ENCODE peak calls at places on chromosomes 3 and 15, in six cellular contexts. X is uterus, L is GM12891, C is testis, Q is spleen, T is HCT116. F is an unnamed sample.

GRCh38 chr3:106711650-106712049 is 665.6 kb upstream of the CCDC54 start:
- DNase-seq in Q (no peak), T (no peak), C (no peak), X (no peak), L (no peak), F (no peak)

GRCh38 chr3:30617653-30618052 is 11.3 kb downstream of the TGFBR2 start:
- DNase-seq in X (no peak), L (no peak), C (no peak), Q (no peak), T (no peak), F (no peak)

GRCh38 chr3:110684436-110684835 is 387.2 kb upstream of the NECTIN3 start:
- DNase-seq in T (no peak), L (no peak), C (no peak), Q (no peak), X (no peak), F (no peak)

GRCh38 chr3:59093521-59093920 is 43.7 kb upstream of the CFAP20DC start:
- DNase-seq in T (no peak), Q (no peak), L (no peak), C (no peak), X (no peak), F (no peak)

GRCh38 chr15:87863152-87863551 is 393.4 kb downstream of the NTRK3 start:
- DNase-seq in Q (no peak), X (no peak), L (no peak), T (no peak), C (no peak), F (no peak)

GRCh38 chr15:51621917-51622268 is 678 bp downstream of the DMXL2 start:
- DNase-seq in Q (peak), X (peak), T (peak), C (peak), L (peak), F (peak)

GRCh38 chr3:124333931-124334640 is 342.2 kb upstream of the ROPN1 start:
- DNase-seq in Q (no peak), T (no peak), C (no peak), L (no peak), X (no peak), F (no peak)

GRCh38 chr3:124163689-124164088 is 171.8 kb upstream of the ROPN1 start:
- DNase-seq in T (no peak), Q (no peak), C (no peak), L (no peak), X (no peak), F (no peak)

GRCh38 chr3:127182446-127182845 is 10.5 kb upstream of the PRR23E start:
- DNase-seq in L (no peak), X (no peak), T (no peak), Q (peak), C (no peak), F (no peak)

GRCh38 chr3:17119198-17120072 is 234.7 kb downstream of the PLCL2 start:
- DNase-seq in T (no peak), C (no peak), L (no peak), Q (no peak), X (no peak), F (no peak)

GRCh38 chr15:36469567-36469966 is 109.9 kb upstream of the CDIN1 start:
- DNase-seq in X (no peak), C (no peak), T (no peak), L (no peak), Q (no peak), F (peak)

GRCh38 chr3:87167634-87168456 is 59.3 kb upstream of the CHMP2B start:
- DNase-seq in C (peak), X (no peak), Q (no peak), L (peak), T (peak), F (no peak)

GRCh38 chr15:66294157-66294931 is 976 bp downstream of the DIS3L start:
- DNase-seq in C (peak), L (peak), T (no peak), X (peak), Q (no peak), F (peak)

GRCh38 chr3:30539772-30540171 is 66.6 kb upstream of the TGFBR2 start:
- DNase-seq in Q (no peak), C (no peak), T (no peak), L (no peak), X (no peak), F (no peak)

GRCh38 chr15:60683156-60683555 is 204.2 kb upstream of the ICE2 start:
- DNase-seq in Q (no peak), T (no peak), L (no peak), C (no peak), X (no peak), F (no peak)

GRCh38 chr15:90249123-90249863 is at the start of gene TTLL13:
- DNase-seq in T (peak), Q (peak), X (peak), C (peak), L (peak), F (peak)

GRCh38 chr15:79329186-79329611 is 18.3 kb downstream of the TMED3 start:
- DNase-seq in Q (no peak), C (peak), L (no peak), X (no peak), T (no peak), F (no peak)

GRCh38 chr15:65421360-65422215 is 1.2 kb downstream of the IGDCC4 start:
- DNase-seq in L (peak), C (peak), X (peak), Q (no peak), T (no peak), F (no peak)

GRCh38 chr3:87949879-87950208 is 109.0 kb downstream of the CGGBP1 start:
- DNase-seq in C (no peak), Q (no peak), L (no peak), T (no peak), X (no peak), F (no peak)

GRCh38 chr3:30198162-30198561 is 408.2 kb upstream of the TGFBR2 start:
- DNase-seq in Q (no peak), C (no peak), L (no peak), X (no peak), T (no peak), F (no peak)

GRCh38 chr15:85947936-85948335 is 131.7 kb upstream of the AGBL1 start:
- DNase-seq in C (no peak), X (no peak), T (no peak), Q (no peak), L (no peak), F (no peak)

GRCh38 chr3:50608278-50608677 is 3.3 kb downstream of the CISH start:
- DNase-seq in T (no peak), L (no peak), X (no peak), Q (no peak), C (no peak), F (no peak)

GRCh38 chr3:99087277-99087676 is 185.8 kb upstream of the DCBLD2 start:
- DNase-seq in C (no peak), T (no peak), L (no peak), Q (no peak), X (no peak), F (no peak)

GRCh38 chr3:169106662-169107061 is 556.9 kb downstream of the MECOM start:
- DNase-seq in T (no peak), Q (no peak), X (no peak), L (no peak), C (no peak), F (no peak)

GRCh38 chr3:119681279-119681678 is 4.1 kb upstream of the COX17 start:
- DNase-seq in L (no peak), X (no peak), T (peak), Q (no peak), C (no peak), F (no peak)

GRCh38 chr3:101466465-101467309 is 46.3 kb downstream of the SENP7 start:
- DNase-seq in X (no peak), C (no peak), T (no peak), L (no peak), Q (peak), F (no peak)

GRCh38 chr3:186974824-186975281 is 44.5 kb downstream of the ST6GAL1 start:
- DNase-seq in X (peak), C (no peak), T (no peak), L (no peak), Q (no peak), F (no peak)

GRCh38 chr3:147735662-147736061 is 326.5 kb downstream of the ZIC1 start:
- DNase-seq in X (no peak), T (no peak), C (no peak), Q (no peak), L (no peak), F (no peak)

GRCh38 chr3:31704651-31705179 is 172.0 kb downstream of the STT3B start:
- DNase-seq in C (peak), X (no peak), Q (peak), T (peak), L (no peak), F (peak)

GRCh38 chr15:67831363-67831762 is 6.1 kb downstream of the SKOR1 start:
- DNase-seq in Q (no peak), C (no peak), T (no peak), X (no peak), L (no peak), F (no peak)

GRCh38 chr3:160755776-160756304 is at the start of gene PPM1L:
- DNase-seq in C (no peak), L (peak), T (peak), X (peak), Q (peak), F (peak)

GRCh38 chr15:20357139-20358065 is 184.2 kb downstream of the GOLGA6L6 start:
- DNase-seq in Q (peak), T (no peak), C (no peak), L (no peak), X (no peak), F (no peak)

GRCh38 chr3:114389156-114389555 is 95.3 kb downstream of the TIGIT start:
- DNase-seq in C (no peak), L (no peak), X (no peak), Q (no peak), T (no peak), F (no peak)

GRCh38 chr3:10772230-10773161 is 43.5 kb upstream of the SLC6A11 start:
- DNase-seq in L (no peak), C (no peak), X (no peak), Q (peak), T (no peak), F (no peak)

DNA sequence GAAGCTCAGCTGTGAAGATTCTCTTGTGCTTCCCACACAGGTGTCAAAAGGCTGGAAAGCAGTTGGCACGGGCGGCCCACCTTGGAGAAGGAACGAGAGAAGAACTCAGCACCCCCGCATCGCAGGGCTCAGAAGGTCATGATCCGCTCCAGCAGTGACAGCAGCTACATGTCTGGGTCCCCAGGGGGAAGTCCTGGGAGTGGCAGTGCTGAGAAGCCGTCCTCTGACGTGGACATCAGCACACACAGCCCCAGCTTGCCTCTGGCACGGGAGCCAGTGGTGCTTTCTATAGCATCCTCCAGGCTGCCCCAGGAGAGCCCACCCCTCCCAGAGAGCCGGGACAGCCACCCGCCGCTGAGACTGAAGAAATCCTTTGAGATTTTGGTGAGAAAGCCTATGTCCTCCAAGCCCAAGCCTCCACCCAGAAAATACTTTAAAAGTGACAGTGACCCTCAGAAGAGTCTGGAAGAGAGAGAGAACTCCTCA is 31.4 kb downstream of the STARD5 start:
- DNase-seq in X (no peak), T (no peak), C (no peak), L (no peak), Q (peak), F (no peak)
- TF ChIP-seq POLR2A in X (no peak), T (no peak), C (no peak), L (peak), Q (peak), F (no peak)

GRCh38 chr3:90055721-90056120 is 948.3 kb downstream of the EPHA3 start:
- DNase-seq in T (no peak), X (no peak), L (no peak), C (no peak), Q (no peak), F (no peak)
- TF ChIP-seq POLR2A in T (no peak), X (no peak), L (no peak), C (no peak), Q (no peak), F (no peak)

GRCh38 chr3:33826688-33827087 is 28.3 kb downstream of the PDCD6IP start:
- DNase-seq in L (no peak), Q (no peak), T (no peak), C (no peak), X (no peak), F (no peak)

GRCh38 chr3:33833408-33834116 is 35.1 kb downstream of the PDCD6IP start:
- DNase-seq in X (no peak), T (no peak), Q (no peak), L (no peak), C (no peak), F (no peak)

GRCh38 chr3:33826206-33826605 is 27.8 kb downstream of the PDCD6IP start:
- DNase-seq in T (no peak), L (no peak), X (no peak), C (no peak), Q (no peak), F (no peak)

GRCh38 chr3:33831053-33831452 is 32.6 kb downstream of the PDCD6IP start:
- DNase-seq in Q (no peak), T (no peak), L (no peak), C (no peak), X (no peak), F (no peak)

GRCh38 chr3:33829720-33830119 is 31.3 kb downstream of the PDCD6IP start:
- DNase-seq in L (no peak), T (no peak), C (no peak), Q (no peak), X (no peak), F (no peak)
- TF ChIP-seq POLR2A in L (no peak), T (no peak), C (no peak), Q (no peak), X (no peak), F (no peak)

GRCh38 chr15:88900309-88900981 is 5.1 kb upstream of the HAPLN3 start:
- DNase-seq in Q (no peak), C (no peak), L (no peak), X (no peak), T (no peak), F (no peak)
- TF ChIP-seq POLR2A in Q (no peak), C (no peak), L (no peak), X (no peak), T (no peak), F (no peak)

DNA sequence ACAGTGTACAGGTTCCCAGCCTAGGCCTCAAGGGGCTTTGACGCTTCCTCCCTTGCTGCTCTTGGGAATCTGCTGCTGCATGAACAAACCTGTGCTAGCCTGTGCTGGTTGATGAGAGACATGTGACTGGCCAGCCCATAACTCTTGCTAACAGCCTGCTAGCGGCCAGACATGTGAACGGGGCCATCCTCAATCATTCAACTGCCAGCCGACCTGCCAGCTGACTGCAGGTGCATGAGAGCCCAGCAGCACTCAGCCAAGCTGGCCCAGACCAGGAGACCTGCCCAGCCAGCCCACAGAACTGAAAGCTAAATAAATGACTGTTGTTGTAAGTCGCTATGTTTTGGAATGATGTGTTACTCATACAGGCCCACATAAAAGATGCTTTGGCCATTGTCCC is 82.4 kb upstream of the DLG1 start:
- DNase-seq in T (no peak), Q (peak), C (no peak), X (no peak), L (no peak), F (no peak)
- TF ChIP-seq POLR2A in T (no peak), Q (no peak), C (no peak), X (no peak), L (no peak), F (no peak)

GRCh38 chr3:122874116-122874515 is 79.2 kb downstream of the SLC49A4 start:
- DNase-seq in C (no peak), Q (no peak), T (no peak), X (no peak), L (no peak), F (no peak)

GRCh38 chr3:122864498-122864897 is 69.6 kb downstream of the SLC49A4 start:
- DNase-seq in Q (no peak), L (no peak), T (no peak), X (no peak), C (no peak), F (no peak)

GRCh38 chr3:122868322-122868721 is 73.5 kb downstream of the SLC49A4 start:
- DNase-seq in X (no peak), C (no peak), T (no peak), L (no peak), Q (no peak), F (no peak)
- TF ChIP-seq POLR2A in X (no peak), C (no peak), T (no peak), L (no peak), Q (no peak), F (no peak)

GRCh38 chr15:38251726-38252480 is 733 bp upstream of the SPRED1 start:
- DNase-seq in T (peak), L (peak), Q (peak), C (peak), X (peak), F (peak)
- TF ChIP-seq POLR2A in T (peak), L (no peak), Q (peak), C (no peak), X (no peak), F (peak)

GRCh38 chr15:43094416-43095039 is 11.3 kb downstream of the UBR1 start:
- DNase-seq in C (no peak), Q (no peak), L (no peak), T (no peak), X (no peak), F (no peak)
- TF ChIP-seq POLR2A in C (no peak), Q (no peak), L (no peak), T (no peak), X (no peak), F (no peak)

DNA sequence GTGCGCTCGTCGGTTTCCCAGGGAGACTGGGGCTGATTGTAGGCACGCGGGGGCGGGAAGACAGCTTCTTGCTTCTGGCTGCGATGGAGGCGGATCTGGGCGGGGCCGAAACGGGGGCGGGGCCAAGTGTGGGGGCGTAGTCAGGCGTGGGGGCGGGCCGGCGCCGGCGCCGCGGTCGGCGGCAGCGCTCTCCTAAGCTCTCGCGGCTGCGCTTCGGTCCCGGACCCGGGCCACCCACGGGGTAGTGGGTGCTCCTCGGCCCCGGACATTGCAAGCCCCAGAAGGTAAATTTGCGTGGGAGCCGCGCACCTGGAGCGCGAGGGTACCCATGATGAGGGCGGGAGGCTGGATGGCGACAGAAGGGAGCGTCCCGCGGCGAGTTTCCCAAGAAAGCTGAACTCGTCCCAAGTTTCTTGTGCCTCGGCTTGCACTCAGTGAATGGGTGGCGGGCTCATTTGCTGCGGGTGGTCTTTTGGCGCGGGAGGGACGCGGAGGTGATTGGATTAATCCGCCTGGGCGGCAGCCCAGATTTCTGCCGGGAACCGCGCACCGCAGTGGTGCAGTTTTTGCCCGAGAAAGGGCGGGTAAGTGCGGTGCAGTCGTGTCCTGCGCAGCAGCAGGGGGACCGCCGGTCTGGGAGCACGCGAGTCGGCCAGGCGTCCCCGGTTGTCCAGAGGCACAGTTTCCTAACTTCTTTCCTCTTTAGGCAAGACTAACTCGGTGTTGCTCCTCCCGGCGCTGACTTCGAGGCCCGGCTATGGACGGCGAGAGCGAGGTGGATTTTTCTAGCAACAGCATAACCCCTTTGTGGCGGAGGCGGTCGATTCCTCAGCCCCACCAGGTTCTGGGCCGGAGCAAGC is at the start of gene ARHGEF26:
- DNase-seq in C (peak), X (peak), L (peak), Q (peak), T (peak), F (peak)
- TF ChIP-seq POLR2A in C (no peak), X (peak), L (no peak), Q (no peak), T (no peak), F (peak)

F was measured in H54.